ENCODE peak calls at places on chromosome 20, in four cellular contexts. One of them, this sample, is unnamed.

GRCh38 chr20:63642518-63643247 is 10.5 kb downstream of the STMN3 start:
- DNase-seq in H1: no peak
- DNase-seq in K562: no peak
- DNase-seq in GM12878: no peak
- DNase-seq in this sample: no peak

GRCh38 chr20:49591217-49591865 is 23.4 kb upstream of the PTGIS start:
- DNase-seq in H1: no peak
- DNase-seq in K562: no peak
- DNase-seq in GM12878: no peak
- DNase-seq in this sample: no peak

GRCh38 chr20:34984756-34985261 is 29.1 kb downstream of the MYH7B start:
- DNase-seq in H1: no peak
- DNase-seq in K562: no peak
- DNase-seq in GM12878: no peak
- DNase-seq in this sample: no peak

GRCh38 chr20:7161690-7162089 is 394.2 kb downstream of the BMP2 start:
- DNase-seq in H1: no peak
- DNase-seq in K562: no peak
- DNase-seq in GM12878: no peak
- DNase-seq in this sample: no peak

GRCh38 chr20:11467436-11467835 is 450.3 kb upstream of the BTBD3 start:
- DNase-seq in H1: no peak
- DNase-seq in K562: no peak
- DNase-seq in GM12878: no peak
- DNase-seq in this sample: no peak

GRCh38 chr20:50372770-50373088 is 137.5 kb upstream of the PTPN1 start:
- DNase-seq in H1: no peak
- DNase-seq in K562: no peak
- DNase-seq in GM12878: no peak
- DNase-seq in this sample: no peak

GRCh38 chr20:62860924-62861691 is 514 bp downstream of the TCFL5 start:
- DNase-seq in H1: no peak
- DNase-seq in K562: peak
- DNase-seq in GM12878: no peak
- DNase-seq in this sample: no peak

GRCh38 chr20:4592316-4593148 is 129.2 kb upstream of the PRND start:
- DNase-seq in H1: no peak
- DNase-seq in K562: peak
- DNase-seq in GM12878: no peak
- DNase-seq in this sample: no peak

GRCh38 chr20:57629976-57630525 is 9.8 kb upstream of the ZBP1 start:
- DNase-seq in H1: no peak
- DNase-seq in K562: no peak
- DNase-seq in GM12878: no peak
- DNase-seq in this sample: no peak

GRCh38 chr20:41037172-41037571 is 8.6 kb downstream of the TOP1 start:
- DNase-seq in H1: no peak
- DNase-seq in K562: no peak
- DNase-seq in GM12878: no peak
- DNase-seq in this sample: no peak

GRCh38 chr20:57656821-57657536 is 36.8 kb upstream of the ZBP1 start:
- DNase-seq in H1: no peak
- DNase-seq in K562: no peak
- DNase-seq in GM12878: no peak
- DNase-seq in this sample: no peak

DNA sequence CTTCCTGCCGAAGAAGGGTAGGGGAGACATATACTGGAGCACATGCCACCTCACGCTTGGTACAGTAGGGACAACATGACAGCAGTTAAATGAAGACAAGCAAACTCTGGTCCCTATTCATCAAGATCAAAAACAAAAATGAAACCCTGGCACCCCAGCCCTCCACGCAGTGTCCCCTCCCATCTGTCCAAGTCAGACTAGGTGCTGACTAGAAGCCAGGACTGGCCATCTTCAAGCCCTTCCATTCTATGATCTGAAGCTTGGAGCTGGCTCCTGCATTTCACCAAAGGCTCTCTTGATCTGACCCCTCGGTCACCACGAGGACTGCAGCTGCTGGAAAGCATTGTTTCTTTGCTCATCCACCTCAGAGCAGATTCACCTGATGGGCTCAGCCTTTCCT is 158.9 kb upstream of the GGTLC1 start:
- DNase-seq in H1: no peak
- DNase-seq in K562: no peak
- DNase-seq in GM12878: no peak
- DNase-seq in this sample: no peak
- TF ChIP-seq ZNF274 in H1: no peak
- TF ChIP-seq ZNF274 in K562: no peak
- TF ChIP-seq ZNF274 in GM12878: no peak
- TF ChIP-seq ZNF274 in this sample: no peak

DNA sequence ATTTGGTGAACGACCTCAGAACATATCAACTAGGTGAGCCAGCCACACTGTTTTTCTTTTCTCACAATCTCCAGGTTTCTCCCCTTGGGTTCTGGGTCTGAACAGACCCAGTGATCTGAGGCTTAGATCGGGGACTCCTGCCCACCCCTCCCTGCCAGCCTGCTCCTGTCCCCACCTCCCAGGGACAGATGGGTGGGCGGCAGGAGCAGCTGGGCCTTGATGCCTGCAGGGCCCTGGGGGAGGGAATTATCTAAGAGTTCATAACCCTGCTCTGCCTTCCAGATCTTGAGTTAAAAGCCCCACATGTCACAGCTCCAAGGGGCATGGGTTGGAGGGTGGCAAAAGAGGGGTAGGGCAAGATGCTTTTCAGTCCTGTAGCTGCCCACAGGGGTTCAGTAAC is 5.2 kb upstream of the XKR7 start:
- DNase-seq in H1: no peak
- DNase-seq in K562: no peak
- DNase-seq in GM12878: no peak
- DNase-seq in this sample: no peak
- TF ChIP-seq ZNF274 in H1: no peak
- TF ChIP-seq ZNF274 in K562: no peak
- TF ChIP-seq ZNF274 in GM12878: no peak
- TF ChIP-seq ZNF274 in this sample: no peak

GRCh38 chr20:44781791-44782190 is 28.6 kb downstream of the RIMS4 start:
- DNase-seq in H1: no peak
- DNase-seq in K562: no peak
- DNase-seq in GM12878: no peak
- DNase-seq in this sample: no peak

GRCh38 chr20:44776977-44777376 is 31.3 kb downstream of the KCNK15 start:
- DNase-seq in H1: no peak
- DNase-seq in K562: peak
- DNase-seq in GM12878: no peak
- DNase-seq in this sample: no peak

GRCh38 chr20:44785768-44786167 is 24.6 kb downstream of the RIMS4 start:
- DNase-seq in H1: peak
- DNase-seq in K562: no peak
- DNase-seq in GM12878: no peak
- DNase-seq in this sample: no peak

GRCh38 chr20:44784688-44785087 is 25.7 kb downstream of the RIMS4 start:
- DNase-seq in H1: no peak
- DNase-seq in K562: no peak
- DNase-seq in GM12878: no peak
- DNase-seq in this sample: no peak

GRCh38 chr20:44780226-44780625 is 30.1 kb downstream of the RIMS4 start:
- DNase-seq in H1: no peak
- DNase-seq in K562: peak
- DNase-seq in GM12878: no peak
- DNase-seq in this sample: no peak
- TF ChIP-seq ZNF274 in H1: no peak
- TF ChIP-seq ZNF274 in K562: no peak
- TF ChIP-seq ZNF274 in GM12878: no peak
- TF ChIP-seq ZNF274 in this sample: no peak

GRCh38 chr20:973785-974194 is 28.3 kb downstream of the RSPO4 start:
- DNase-seq in H1: no peak
- DNase-seq in K562: peak
- DNase-seq in GM12878: peak
- DNase-seq in this sample: peak
- TF ChIP-seq ZNF274 in H1: no peak
- TF ChIP-seq ZNF274 in K562: no peak
- TF ChIP-seq ZNF274 in GM12878: no peak
- TF ChIP-seq ZNF274 in this sample: no peak

GRCh38 chr20:32207626-32208498 is at the start of the genes PLAGL2 and POFUT1:
- DNase-seq in H1: no peak
- DNase-seq in K562: peak
- DNase-seq in GM12878: peak
- DNase-seq in this sample: peak

GRCh38 chr20:32206383-32207210 is 946 bp downstream of the PLAGL2 start:
- DNase-seq in H1: no peak
- DNase-seq in K562: peak
- DNase-seq in GM12878: no peak
- DNase-seq in this sample: no peak

GRCh38 chr20:32208499-32209154 is 947 bp downstream of the POFUT1 start:
- DNase-seq in H1: no peak
- DNase-seq in K562: peak
- DNase-seq in GM12878: no peak
- DNase-seq in this sample: no peak

GRCh38 chr20:32205502-32206382 is 1.8 kb downstream of the PLAGL2 start:
- DNase-seq in H1: no peak
- DNase-seq in K562: peak
- DNase-seq in GM12878: no peak
- DNase-seq in this sample: no peak

GRCh38 chr20:32207211-32207625 is 325 bp downstream of the PLAGL2 start:
- DNase-seq in H1: no peak
- DNase-seq in K562: peak
- DNase-seq in GM12878: no peak
- DNase-seq in this sample: no peak
- TF ChIP-seq ZNF274 in H1: no peak
- TF ChIP-seq ZNF274 in K562: no peak
- TF ChIP-seq ZNF274 in GM12878: no peak
- TF ChIP-seq ZNF274 in this sample: no peak

GRCh38 chr20:9501473-9501872 is 12.9 kb upstream of the LAMP5 start:
- DNase-seq in H1: no peak
- DNase-seq in K562: no peak
- DNase-seq in GM12878: no peak
- DNase-seq in this sample: no peak
- TF ChIP-seq ZNF274 in H1: no peak
- TF ChIP-seq ZNF274 in K562: no peak
- TF ChIP-seq ZNF274 in GM12878: no peak
- TF ChIP-seq ZNF274 in this sample: no peak